ENCODE peak calls at places on chromosomes 6 and 20, in eight cellular contexts. Q is pancreas; N is SK-N-SH; G is CD8-positive, alpha-beta memory T cell; Y is cardiac muscle cell; F is HL-60; U is heart right ventricle; S is breast epithelium. V is an unnamed sample.

GRCh38 chr20:11569163-11569562 is 348.5 kb upstream of the BTBD3 start:
- DNase-seq in G (no peak), N (no peak), U (no peak), Y (no peak), S (no peak), F (no peak), Q (no peak), V (no peak)

GRCh38 chr6:166446567-166447065 is 63.9 kb upstream of the MPC1 start:
- DNase-seq in F (no peak), G (no peak), U (no peak), N (no peak), S (no peak), Q (no peak), Y (no peak), V (no peak)

GRCh38 chr6:154241570-154241969 is 115.0 kb downstream of the IPCEF1 start:
- DNase-seq in U (no peak), G (no peak), S (no peak), F (no peak), N (no peak), Q (no peak), Y (peak; percentile 3), V (no peak)

GRCh38 chr6:79005024-79005423 is 73.0 kb downstream of the PHIP start:
- DNase-seq in N (no peak), F (no peak), Q (no peak), G (no peak), U (no peak), S (no peak), Y (no peak), V (no peak)

GRCh38 chr6:20571261-20571660 is 37.0 kb downstream of the CDKAL1 start:
- DNase-seq in F (no peak), N (no peak), U (no peak), G (no peak), Q (no peak), S (no peak), Y (no peak), V (no peak)

GRCh38 chr6:54059683-54060082 is 51.6 kb upstream of the MLIP start:
- DNase-seq in G (no peak), S (no peak), F (no peak), Y (no peak), Q (no peak), U (no peak), N (no peak), V (no peak)

GRCh38 chr20:53427951-53428350 is 165.7 kb downstream of the ZNF217 start:
- DNase-seq in N (no peak), Q (no peak), U (no peak), G (no peak), S (no peak), Y (no peak), F (no peak), V (no peak)

GRCh38 chr6:149897015-149897697 is 757 bp downstream of the RAET1E start:
- DNase-seq in S (peak; percentile 86), N (no peak), F (no peak), G (no peak), U (peak; percentile 79), Y (no peak), Q (no peak), V (peak; percentile 78)

GRCh38 chr6:81235512-81235911 is 517.0 kb downstream of the TENT5A start:
- DNase-seq in F (no peak), Q (no peak), Y (no peak), N (no peak), S (no peak), U (no peak), G (no peak), V (no peak)

DNA sequence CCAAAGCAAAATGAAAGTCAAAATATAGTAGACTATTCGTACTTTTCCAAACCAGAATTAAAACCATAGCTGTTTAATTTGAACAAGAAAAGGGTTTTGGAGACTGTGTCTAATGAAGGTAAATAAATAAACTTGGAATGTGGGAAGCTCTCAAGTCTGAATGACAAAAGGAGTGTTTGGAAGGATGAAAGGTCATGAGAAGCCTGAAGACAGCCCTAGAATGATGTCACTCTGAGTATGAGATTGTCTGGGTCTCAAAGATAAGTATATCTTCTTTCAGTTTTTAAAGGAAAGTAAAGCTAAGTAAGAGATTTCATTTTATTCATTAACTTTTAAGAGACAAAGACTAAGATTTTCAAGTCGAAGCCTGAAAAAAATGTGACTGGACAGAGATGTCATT is 72.9 kb downstream of the RFX6 start:
- DNase-seq in F (no peak), Y (no peak), Q (no peak), U (no peak), G (no peak), N (no peak), S (no peak), V (no peak)
- H3K4me3 ChIP-seq in F (no peak overlapping the region), Y (no peak overlapping the region), Q (no peak overlapping the region), U (no peak overlapping the region), G (no peak overlapping the region), N (no peak overlapping the region), S (no peak overlapping the region), V (no peak overlapping the region)

GRCh38 chr6:88050140-88050818 is 2.6 kb downstream of the SPACA1 start:
- DNase-seq in G (no peak), Q (no peak), Y (no peak), N (no peak), F (no peak), S (no peak), U (no peak), V (no peak)
- H3K27ac ChIP-seq in G (no peak overlapping the region), Q (no peak overlapping the region), Y (no peak overlapping the region), N (no peak overlapping the region), F (no peak overlapping the region), S (no peak overlapping the region), U (no peak overlapping the region), V (no peak overlapping the region)

GRCh38 chr20:20448891-20449290 is 81.0 kb downstream of the INSM1 start:
- DNase-seq in U (no peak), G (no peak), Q (no peak), Y (no peak), N (no peak), F (no peak), S (no peak), V (no peak)
- H3K4me3 ChIP-seq in U (no peak overlapping the region), G (no peak overlapping the region), Q (no peak overlapping the region), Y (no peak overlapping the region), N (no peak overlapping the region), F (no peak overlapping the region), S (no peak overlapping the region), V (no peak overlapping the region)

GRCh38 chr6:168333471-168333870 is 13.9 kb upstream of the DACT2 start:
- DNase-seq in N (no peak), S (no peak), F (no peak), Q (no peak), Y (no peak), U (no peak), G (no peak), V (no peak)
- H3K27ac ChIP-seq in N (no peak overlapping the region), S (no peak overlapping the region), F (no peak overlapping the region), Q (peak overlapping the region; percentile 8), Y (no peak overlapping the region), U (no peak overlapping the region), G (no peak overlapping the region), V (no peak overlapping the region)

DNA sequence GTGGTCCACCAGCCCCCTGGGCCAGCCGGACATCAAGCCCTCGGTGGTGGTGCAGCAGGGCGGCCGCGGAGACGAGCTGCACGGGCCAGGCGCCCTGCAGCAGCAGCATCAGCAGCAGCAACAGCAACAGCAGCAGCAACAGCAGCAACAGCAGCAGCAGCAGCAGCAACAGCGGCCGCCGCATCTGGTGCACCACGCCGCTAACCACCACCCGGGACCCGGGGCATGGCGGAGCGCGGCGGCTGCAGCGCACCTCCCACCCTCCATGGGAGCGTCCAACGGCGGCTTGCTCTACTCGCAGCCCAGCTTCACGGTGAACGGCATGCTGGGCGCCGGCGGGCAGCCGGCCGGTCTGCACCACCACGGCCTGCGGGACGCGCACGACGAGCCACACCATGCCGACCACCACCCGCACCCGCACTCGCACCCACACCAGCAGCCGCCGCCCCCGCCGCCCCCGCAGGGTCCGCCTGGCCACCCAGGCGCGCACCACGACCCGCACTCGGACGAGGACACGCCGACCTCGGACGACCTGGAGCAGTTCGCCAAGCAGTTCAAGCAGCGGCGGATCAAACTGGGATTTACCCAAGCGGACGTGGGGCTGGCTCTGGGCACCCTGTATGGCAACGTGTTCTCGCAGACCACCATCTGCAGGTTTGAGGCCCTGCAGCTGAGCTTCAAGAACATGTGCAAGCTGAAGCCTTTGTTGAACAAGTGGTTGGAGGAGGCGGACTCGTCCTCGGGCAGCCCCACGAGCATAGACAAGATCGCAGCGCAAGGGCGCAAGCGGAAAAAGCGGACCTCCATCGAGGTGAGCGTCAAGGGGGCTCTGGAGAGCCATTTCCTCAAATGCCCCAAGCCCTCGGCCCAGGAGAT is 1.0 kb downstream of the POU3F2 start:
- DNase-seq in S (no peak), G (no peak), F (no peak), U (no peak), N (peak; percentile 78), Q (no peak), Y (peak; percentile 39), V (peak; percentile 56)
- H3K4me3 ChIP-seq in S (peak overlapping the region; percentile 57), G (peak overlapping the region; percentile 7), F (no peak overlapping the region), U (peak overlapping the region; percentile 52), N (peak overlapping the region; percentile 60), Q (peak overlapping the region; percentile 47), Y (peak overlapping the region; percentile 55), V (no peak overlapping the region)

GRCh38 chr6:33772114-33772830 is 16.7 kb downstream of the LEMD2 start:
- DNase-seq in N (no peak), G (no peak), Q (peak; percentile 34), S (no peak), U (no peak), Y (no peak), F (no peak), V (no peak)
- H3K27ac ChIP-seq in N (peak overlapping the region; percentile 84), G (no peak overlapping the region), Q (no peak overlapping the region), S (peak overlapping the region; percentile 81), U (peak overlapping the region; percentile 65), Y (no peak overlapping the region), F (no peak overlapping the region), V (peak overlapping the region; percentile 52)

DNA sequence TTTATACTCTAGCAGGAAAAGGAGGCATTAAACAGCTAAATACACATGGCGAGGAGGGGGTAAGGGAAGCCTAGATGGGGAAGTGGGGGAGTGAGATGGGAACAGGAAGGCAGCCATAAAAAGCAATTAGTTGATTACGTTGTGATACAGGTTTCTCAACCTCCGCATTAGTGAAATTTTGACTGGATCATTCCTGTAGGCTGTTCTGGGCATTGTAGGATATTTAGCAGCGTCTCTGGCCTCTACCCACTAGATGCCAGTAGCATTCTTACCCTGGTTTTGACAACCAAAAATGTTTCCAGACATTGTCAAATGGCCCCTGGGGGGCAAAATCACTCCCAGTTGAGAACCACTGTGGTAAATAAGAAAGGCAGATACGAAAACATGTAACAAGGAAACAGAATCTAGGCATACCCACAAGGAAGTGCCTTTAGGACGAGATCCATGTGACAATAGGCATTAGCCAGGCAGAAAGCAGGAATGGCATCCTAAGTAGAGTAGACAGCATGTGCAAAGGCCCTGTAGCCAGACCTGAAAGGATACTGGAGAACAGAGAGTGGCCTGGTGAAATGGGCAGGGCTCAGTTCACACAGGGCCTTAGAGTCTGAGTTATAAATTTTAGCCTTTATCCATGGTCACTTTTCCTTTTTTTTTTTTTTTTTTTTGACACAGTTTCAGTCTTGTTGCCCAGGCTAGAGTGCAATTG is 25.8 kb upstream of the PTPN1 start:
- DNase-seq in F (peak; percentile 48), S (no peak), G (no peak), N (no peak), U (no peak), Y (no peak), Q (no peak), V (no peak)
- H3K4me3 ChIP-seq in F (peak overlapping the region; percentile 43), S (peak overlapping the region; percentile 59), G (no peak overlapping the region), N (no peak overlapping the region), U (peak overlapping the region; percentile 47), Y (no peak overlapping the region), Q (no peak overlapping the region), V (no peak overlapping the region)

GRCh38 chr6:106125925-106126435 is 39.8 kb downstream of the PRDM1 start:
- DNase-seq in N (no peak), Q (no peak), G (peak; percentile 16), S (no peak), F (no peak), U (no peak), Y (no peak), V (no peak)
- H3K27ac ChIP-seq in N (no peak overlapping the region), Q (no peak overlapping the region), G (peak overlapping the region; percentile 32), S (no peak overlapping the region), F (no peak overlapping the region), U (no peak overlapping the region), Y (no peak overlapping the region), V (no peak overlapping the region)

V was measured in right lobe of liver.